ENCODE peak calls at places on chromosome 19, in five cellular contexts. One of them, this sample, is unnamed.

GRCh38 chr19:4676955-4677731 is 7.0 kb upstream of the MYDGF start:
- DNase-seq in T follicular helper cell: no peak
- DNase-seq in activated CD4-positive, alpha-beta T cell treated with anti-CD3 and anti-CD28 coated beads for 48 hours: peak
- DNase-seq in WTC11: peak
- DNase-seq in stimulated activated CD4-positive, alpha-beta T cell treated with anti-CD3 and anti-CD28 coated beads, TNF-alpha, amount 100 ng/mL, for 24 hours: no peak
- DNase-seq in this sample: no peak

GRCh38 chr19:33277434-33277833 is 24.9 kb downstream of the CEBPA start:
- DNase-seq in T follicular helper cell: no peak
- DNase-seq in activated CD4-positive, alpha-beta T cell treated with anti-CD3 and anti-CD28 coated beads for 48 hours: no peak
- DNase-seq in WTC11: no peak
- DNase-seq in stimulated activated CD4-positive, alpha-beta T cell treated with anti-CD3 and anti-CD28 coated beads, TNF-alpha, amount 100 ng/mL, for 24 hours: no peak
- DNase-seq in this sample: no peak

GRCh38 chr19:35125270-35125717 is 9.6 kb downstream of the LGI4 start:
- DNase-seq in T follicular helper cell: no peak
- DNase-seq in activated CD4-positive, alpha-beta T cell treated with anti-CD3 and anti-CD28 coated beads for 48 hours: no peak
- DNase-seq in WTC11: no peak
- DNase-seq in stimulated activated CD4-positive, alpha-beta T cell treated with anti-CD3 and anti-CD28 coated beads, TNF-alpha, amount 100 ng/mL, for 24 hours: no peak
- DNase-seq in this sample: no peak

GRCh38 chr19:44685877-44686276 is 13.1 kb upstream of the CEACAM16 start:
- DNase-seq in T follicular helper cell: no peak
- DNase-seq in activated CD4-positive, alpha-beta T cell treated with anti-CD3 and anti-CD28 coated beads for 48 hours: no peak
- DNase-seq in WTC11: no peak
- DNase-seq in stimulated activated CD4-positive, alpha-beta T cell treated with anti-CD3 and anti-CD28 coated beads, TNF-alpha, amount 100 ng/mL, for 24 hours: no peak
- DNase-seq in this sample: no peak

GRCh38 chr19:3698386-3698950 is 1.8 kb downstream of the PIP5K1C start:
- DNase-seq in T follicular helper cell: no peak
- DNase-seq in activated CD4-positive, alpha-beta T cell treated with anti-CD3 and anti-CD28 coated beads for 48 hours: no peak
- DNase-seq in WTC11: no peak
- DNase-seq in stimulated activated CD4-positive, alpha-beta T cell treated with anti-CD3 and anti-CD28 coated beads, TNF-alpha, amount 100 ng/mL, for 24 hours: no peak
- DNase-seq in this sample: no peak

GRCh38 chr19:17063412-17063811 is 11.8 kb downstream of the HAUS8 start:
- DNase-seq in T follicular helper cell: no peak
- DNase-seq in activated CD4-positive, alpha-beta T cell treated with anti-CD3 and anti-CD28 coated beads for 48 hours: no peak
- DNase-seq in WTC11: no peak
- DNase-seq in stimulated activated CD4-positive, alpha-beta T cell treated with anti-CD3 and anti-CD28 coated beads, TNF-alpha, amount 100 ng/mL, for 24 hours: no peak
- DNase-seq in this sample: no peak

GRCh38 chr19:4534836-4535658 is at the start of gene PLIN5:
- DNase-seq in T follicular helper cell: peak
- DNase-seq in activated CD4-positive, alpha-beta T cell treated with anti-CD3 and anti-CD28 coated beads for 48 hours: peak
- DNase-seq in WTC11: peak
- DNase-seq in stimulated activated CD4-positive, alpha-beta T cell treated with anti-CD3 and anti-CD28 coated beads, TNF-alpha, amount 100 ng/mL, for 24 hours: peak
- DNase-seq in this sample: no peak

GRCh38 chr19:932647-933552 is 7.1 kb downstream of the ARID3A start:
- DNase-seq in T follicular helper cell: no peak
- DNase-seq in activated CD4-positive, alpha-beta T cell treated with anti-CD3 and anti-CD28 coated beads for 48 hours: peak
- DNase-seq in WTC11: no peak
- DNase-seq in stimulated activated CD4-positive, alpha-beta T cell treated with anti-CD3 and anti-CD28 coated beads, TNF-alpha, amount 100 ng/mL, for 24 hours: no peak
- DNase-seq in this sample: peak

GRCh38 chr19:56740478-56740877 is 68.9 kb upstream of the ZNF835 start:
- DNase-seq in T follicular helper cell: no peak
- DNase-seq in activated CD4-positive, alpha-beta T cell treated with anti-CD3 and anti-CD28 coated beads for 48 hours: no peak
- DNase-seq in WTC11: no peak
- DNase-seq in stimulated activated CD4-positive, alpha-beta T cell treated with anti-CD3 and anti-CD28 coated beads, TNF-alpha, amount 100 ng/mL, for 24 hours: no peak
- DNase-seq in this sample: no peak

GRCh38 chr19:23799321-23799720 is 40.6 kb upstream of the ZNF681 start:
- DNase-seq in T follicular helper cell: peak
- DNase-seq in activated CD4-positive, alpha-beta T cell treated with anti-CD3 and anti-CD28 coated beads for 48 hours: peak
- DNase-seq in WTC11: no peak
- DNase-seq in stimulated activated CD4-positive, alpha-beta T cell treated with anti-CD3 and anti-CD28 coated beads, TNF-alpha, amount 100 ng/mL, for 24 hours: no peak
- DNase-seq in this sample: no peak

GRCh38 chr19:50434525-50434924 is 1.8 kb downstream of the MYBPC2 start:
- DNase-seq in T follicular helper cell: no peak
- DNase-seq in activated CD4-positive, alpha-beta T cell treated with anti-CD3 and anti-CD28 coated beads for 48 hours: no peak
- DNase-seq in WTC11: no peak
- DNase-seq in stimulated activated CD4-positive, alpha-beta T cell treated with anti-CD3 and anti-CD28 coated beads, TNF-alpha, amount 100 ng/mL, for 24 hours: no peak
- DNase-seq in this sample: no peak

GRCh38 chr19:38583219-38583984 is 34.4 kb downstream of the MAP4K1 start:
- DNase-seq in T follicular helper cell: no peak
- DNase-seq in activated CD4-positive, alpha-beta T cell treated with anti-CD3 and anti-CD28 coated beads for 48 hours: no peak
- DNase-seq in WTC11: no peak
- DNase-seq in stimulated activated CD4-positive, alpha-beta T cell treated with anti-CD3 and anti-CD28 coated beads, TNF-alpha, amount 100 ng/mL, for 24 hours: no peak
- DNase-seq in this sample: no peak

GRCh38 chr19:34351382-34351802 is 13.6 kb upstream of the GPI start:
- DNase-seq in T follicular helper cell: no peak
- DNase-seq in activated CD4-positive, alpha-beta T cell treated with anti-CD3 and anti-CD28 coated beads for 48 hours: no peak
- DNase-seq in WTC11: no peak
- DNase-seq in stimulated activated CD4-positive, alpha-beta T cell treated with anti-CD3 and anti-CD28 coated beads, TNF-alpha, amount 100 ng/mL, for 24 hours: no peak
- DNase-seq in this sample: peak

GRCh38 chr19:771332-771785 is 20.4 kb downstream of the MISP start:
- DNase-seq in T follicular helper cell: no peak
- DNase-seq in activated CD4-positive, alpha-beta T cell treated with anti-CD3 and anti-CD28 coated beads for 48 hours: peak
- DNase-seq in WTC11: no peak
- DNase-seq in stimulated activated CD4-positive, alpha-beta T cell treated with anti-CD3 and anti-CD28 coated beads, TNF-alpha, amount 100 ng/mL, for 24 hours: no peak
- DNase-seq in this sample: no peak

GRCh38 chr19:50311723-50312635 is 17.2 kb downstream of the KCNC3 start:
- DNase-seq in T follicular helper cell: no peak
- DNase-seq in activated CD4-positive, alpha-beta T cell treated with anti-CD3 and anti-CD28 coated beads for 48 hours: peak
- DNase-seq in WTC11: peak
- DNase-seq in stimulated activated CD4-positive, alpha-beta T cell treated with anti-CD3 and anti-CD28 coated beads, TNF-alpha, amount 100 ng/mL, for 24 hours: no peak
- DNase-seq in this sample: no peak

GRCh38 chr19:37594982-37595382 is 306 bp downstream of the ZNF540 start:
- DNase-seq in T follicular helper cell: peak
- DNase-seq in activated CD4-positive, alpha-beta T cell treated with anti-CD3 and anti-CD28 coated beads for 48 hours: peak
- DNase-seq in WTC11: peak
- DNase-seq in stimulated activated CD4-positive, alpha-beta T cell treated with anti-CD3 and anti-CD28 coated beads, TNF-alpha, amount 100 ng/mL, for 24 hours: peak
- DNase-seq in this sample: peak

GRCh38 chr19:21604351-21604926 is 99.0 kb downstream of the ZNF429 start:
- DNase-seq in T follicular helper cell: no peak
- DNase-seq in activated CD4-positive, alpha-beta T cell treated with anti-CD3 and anti-CD28 coated beads for 48 hours: peak
- DNase-seq in WTC11: no peak
- DNase-seq in stimulated activated CD4-positive, alpha-beta T cell treated with anti-CD3 and anti-CD28 coated beads, TNF-alpha, amount 100 ng/mL, for 24 hours: no peak
- DNase-seq in this sample: no peak

GRCh38 chr19:37074111-37074510 is 4.1 kb upstream of the ZNF420 start:
- DNase-seq in T follicular helper cell: no peak
- DNase-seq in activated CD4-positive, alpha-beta T cell treated with anti-CD3 and anti-CD28 coated beads for 48 hours: no peak
- DNase-seq in WTC11: no peak
- DNase-seq in stimulated activated CD4-positive, alpha-beta T cell treated with anti-CD3 and anti-CD28 coated beads, TNF-alpha, amount 100 ng/mL, for 24 hours: no peak
- DNase-seq in this sample: no peak

GRCh38 chr19:6772028-6772865 is at the start of gene VAV1:
- DNase-seq in T follicular helper cell: peak
- DNase-seq in activated CD4-positive, alpha-beta T cell treated with anti-CD3 and anti-CD28 coated beads for 48 hours: peak
- DNase-seq in WTC11: peak
- DNase-seq in stimulated activated CD4-positive, alpha-beta T cell treated with anti-CD3 and anti-CD28 coated beads, TNF-alpha, amount 100 ng/mL, for 24 hours: peak
- DNase-seq in this sample: peak

GRCh38 chr19:50803633-50804419 is 13.6 kb downstream of the ACP4 start:
- DNase-seq in T follicular helper cell: no peak
- DNase-seq in activated CD4-positive, alpha-beta T cell treated with anti-CD3 and anti-CD28 coated beads for 48 hours: peak
- DNase-seq in WTC11: peak
- DNase-seq in stimulated activated CD4-positive, alpha-beta T cell treated with anti-CD3 and anti-CD28 coated beads, TNF-alpha, amount 100 ng/mL, for 24 hours: no peak
- DNase-seq in this sample: no peak

GRCh38 chr19:11061951-11062350 is 27.3 kb upstream of the LDLR start:
- DNase-seq in T follicular helper cell: no peak
- DNase-seq in activated CD4-positive, alpha-beta T cell treated with anti-CD3 and anti-CD28 coated beads for 48 hours: no peak
- DNase-seq in WTC11: no peak
- DNase-seq in stimulated activated CD4-positive, alpha-beta T cell treated with anti-CD3 and anti-CD28 coated beads, TNF-alpha, amount 100 ng/mL, for 24 hours: no peak
- DNase-seq in this sample: no peak

GRCh38 chr19:43416951-43417623 is 2.4 kb downstream of the TEX101 start:
- DNase-seq in T follicular helper cell: no peak
- DNase-seq in activated CD4-positive, alpha-beta T cell treated with anti-CD3 and anti-CD28 coated beads for 48 hours: no peak
- DNase-seq in WTC11: no peak
- DNase-seq in stimulated activated CD4-positive, alpha-beta T cell treated with anti-CD3 and anti-CD28 coated beads, TNF-alpha, amount 100 ng/mL, for 24 hours: no peak
- DNase-seq in this sample: no peak

GRCh38 chr19:49430678-49431329 is 5.6 kb downstream of the GFY start:
- DNase-seq in T follicular helper cell: no peak
- DNase-seq in activated CD4-positive, alpha-beta T cell treated with anti-CD3 and anti-CD28 coated beads for 48 hours: peak
- DNase-seq in WTC11: no peak
- DNase-seq in stimulated activated CD4-positive, alpha-beta T cell treated with anti-CD3 and anti-CD28 coated beads, TNF-alpha, amount 100 ng/mL, for 24 hours: no peak
- DNase-seq in this sample: no peak

GRCh38 chr19:10922638-10923014 is 5.8 kb downstream of the YIPF2 start:
- DNase-seq in T follicular helper cell: no peak
- DNase-seq in activated CD4-positive, alpha-beta T cell treated with anti-CD3 and anti-CD28 coated beads for 48 hours: no peak
- DNase-seq in WTC11: no peak
- DNase-seq in stimulated activated CD4-positive, alpha-beta T cell treated with anti-CD3 and anti-CD28 coated beads, TNF-alpha, amount 100 ng/mL, for 24 hours: no peak
- DNase-seq in this sample: no peak

GRCh38 chr19:46081928-46082727 is 41.3 kb upstream of the IGFL4 start:
- DNase-seq in T follicular helper cell: no peak
- DNase-seq in activated CD4-positive, alpha-beta T cell treated with anti-CD3 and anti-CD28 coated beads for 48 hours: peak
- DNase-seq in WTC11: no peak
- DNase-seq in stimulated activated CD4-positive, alpha-beta T cell treated with anti-CD3 and anti-CD28 coated beads, TNF-alpha, amount 100 ng/mL, for 24 hours: no peak
- DNase-seq in this sample: no peak

GRCh38 chr19:6227941-6228325 is 51.8 kb downstream of the MLLT1 start:
- DNase-seq in T follicular helper cell: no peak
- DNase-seq in activated CD4-positive, alpha-beta T cell treated with anti-CD3 and anti-CD28 coated beads for 48 hours: no peak
- DNase-seq in WTC11: no peak
- DNase-seq in stimulated activated CD4-positive, alpha-beta T cell treated with anti-CD3 and anti-CD28 coated beads, TNF-alpha, amount 100 ng/mL, for 24 hours: no peak
- DNase-seq in this sample: no peak

GRCh38 chr19:14114854-14115253 is 2.7 kb downstream of the PRKACA start:
- DNase-seq in T follicular helper cell: peak
- DNase-seq in activated CD4-positive, alpha-beta T cell treated with anti-CD3 and anti-CD28 coated beads for 48 hours: peak
- DNase-seq in WTC11: peak
- DNase-seq in stimulated activated CD4-positive, alpha-beta T cell treated with anti-CD3 and anti-CD28 coated beads, TNF-alpha, amount 100 ng/mL, for 24 hours: no peak
- DNase-seq in this sample: peak

GRCh38 chr19:2544576-2545415 is 68.9 kb downstream of the GADD45B start:
- DNase-seq in T follicular helper cell: no peak
- DNase-seq in activated CD4-positive, alpha-beta T cell treated with anti-CD3 and anti-CD28 coated beads for 48 hours: no peak
- DNase-seq in WTC11: peak
- DNase-seq in stimulated activated CD4-positive, alpha-beta T cell treated with anti-CD3 and anti-CD28 coated beads, TNF-alpha, amount 100 ng/mL, for 24 hours: no peak
- DNase-seq in this sample: peak

GRCh38 chr19:38362076-38362945 is 12.1 kb upstream of the PSMD8 start:
- DNase-seq in T follicular helper cell: peak
- DNase-seq in activated CD4-positive, alpha-beta T cell treated with anti-CD3 and anti-CD28 coated beads for 48 hours: peak
- DNase-seq in WTC11: peak
- DNase-seq in stimulated activated CD4-positive, alpha-beta T cell treated with anti-CD3 and anti-CD28 coated beads, TNF-alpha, amount 100 ng/mL, for 24 hours: peak
- DNase-seq in this sample: peak

GRCh38 chr19:28456708-28457320 is 756.1 kb downstream of the UQCRFS1 start:
- DNase-seq in T follicular helper cell: no peak
- DNase-seq in activated CD4-positive, alpha-beta T cell treated with anti-CD3 and anti-CD28 coated beads for 48 hours: peak
- DNase-seq in WTC11: no peak
- DNase-seq in stimulated activated CD4-positive, alpha-beta T cell treated with anti-CD3 and anti-CD28 coated beads, TNF-alpha, amount 100 ng/mL, for 24 hours: no peak
- DNase-seq in this sample: no peak

GRCh38 chr19:4976412-4977298 is 7.7 kb downstream of the KDM4B start:
- DNase-seq in T follicular helper cell: no peak
- DNase-seq in activated CD4-positive, alpha-beta T cell treated with anti-CD3 and anti-CD28 coated beads for 48 hours: no peak
- DNase-seq in WTC11: peak
- DNase-seq in stimulated activated CD4-positive, alpha-beta T cell treated with anti-CD3 and anti-CD28 coated beads, TNF-alpha, amount 100 ng/mL, for 24 hours: no peak
- DNase-seq in this sample: peak

GRCh38 chr19:12163841-12164240 is 945 bp downstream of the ZNF136 start:
- DNase-seq in T follicular helper cell: no peak
- DNase-seq in activated CD4-positive, alpha-beta T cell treated with anti-CD3 and anti-CD28 coated beads for 48 hours: no peak
- DNase-seq in WTC11: no peak
- DNase-seq in stimulated activated CD4-positive, alpha-beta T cell treated with anti-CD3 and anti-CD28 coated beads, TNF-alpha, amount 100 ng/mL, for 24 hours: no peak
- DNase-seq in this sample: no peak

GRCh38 chr19:11070123-11070522 is 19.1 kb upstream of the LDLR start:
- DNase-seq in T follicular helper cell: no peak
- DNase-seq in activated CD4-positive, alpha-beta T cell treated with anti-CD3 and anti-CD28 coated beads for 48 hours: no peak
- DNase-seq in WTC11: no peak
- DNase-seq in stimulated activated CD4-positive, alpha-beta T cell treated with anti-CD3 and anti-CD28 coated beads, TNF-alpha, amount 100 ng/mL, for 24 hours: no peak
- DNase-seq in this sample: no peak

GRCh38 chr19:7982651-7983099 is 22.8 kb downstream of the ELAVL1 start:
- DNase-seq in T follicular helper cell: no peak
- DNase-seq in activated CD4-positive, alpha-beta T cell treated with anti-CD3 and anti-CD28 coated beads for 48 hours: no peak
- DNase-seq in WTC11: no peak
- DNase-seq in stimulated activated CD4-positive, alpha-beta T cell treated with anti-CD3 and anti-CD28 coated beads, TNF-alpha, amount 100 ng/mL, for 24 hours: no peak
- DNase-seq in this sample: no peak

GRCh38 chr19:18551631-18552030 is 6.0 kb upstream of the KXD1 start:
- DNase-seq in T follicular helper cell: no peak
- DNase-seq in activated CD4-positive, alpha-beta T cell treated with anti-CD3 and anti-CD28 coated beads for 48 hours: no peak
- DNase-seq in WTC11: no peak
- DNase-seq in stimulated activated CD4-positive, alpha-beta T cell treated with anti-CD3 and anti-CD28 coated beads, TNF-alpha, amount 100 ng/mL, for 24 hours: no peak
- DNase-seq in this sample: no peak

GRCh38 chr19:44908836-44909201 is 3.2 kb downstream of the APOE start:
- DNase-seq in T follicular helper cell: no peak
- DNase-seq in activated CD4-positive, alpha-beta T cell treated with anti-CD3 and anti-CD28 coated beads for 48 hours: no peak
- DNase-seq in WTC11: no peak
- DNase-seq in stimulated activated CD4-positive, alpha-beta T cell treated with anti-CD3 and anti-CD28 coated beads, TNF-alpha, amount 100 ng/mL, for 24 hours: no peak
- DNase-seq in this sample: no peak